ENCODE peak calls at places on chromosomes 3 and 15, in ten cellular contexts. I is progenitor cell of endocrine pancreas, A is mesothelial cell of epicardium, U is lower leg skin, G is GM23338, B is fibroblast of lung, C is sigmoid colon, W is cardiac fibroblast, K is neural crest cell, S is nephron progenitor cell. H is an unnamed sample.

GRCh38 chr3:55169608-55170010 is 241.8 kb upstream of the LRTM1 start:
- DNase-seq in A (no peak), G (no peak), B (peak; percentile 99), I (no peak), U (no peak), C (no peak), S (no peak), K (no peak), W (peak; percentile 92), H (no peak)

GRCh38 chr3:17985658-17986392 is 243.4 kb upstream of the TBC1D5 start:
- DNase-seq in K (no peak), A (no peak), S (no peak), W (no peak), U (no peak), I (no peak), C (no peak), B (no peak), G (no peak), H (no peak)

GRCh38 chr3:53242642-53243041 is 13.2 kb downstream of the TKT start:
- DNase-seq in U (no peak), I (no peak), A (no peak), K (no peak), G (no peak), C (no peak), S (no peak), B (peak; percentile 32), W (peak; percentile 29), H (no peak)

GRCh38 chr3:54999159-54999558 is 71.3 kb upstream of the LRTM1 start:
- DNase-seq in K (peak; percentile 12), U (no peak), G (peak; percentile 92), A (no peak), W (peak; percentile 88), S (no peak), B (peak; percentile 60), C (no peak), I (no peak), H (peak; percentile 35)

GRCh38 chr15:26631894-26632293 is 141.0 kb downstream of the GABRB3 start:
- DNase-seq in U (no peak), W (no peak), C (no peak), I (no peak), G (peak; percentile 32), K (no peak), S (no peak), B (no peak), A (no peak), H (no peak)

GRCh38 chr15:72844067-72844466 is 60.5 kb upstream of the ADPGK start:
- DNase-seq in G (no peak), K (no peak), U (no peak), W (no peak), S (no peak), C (no peak), B (no peak), I (no peak), A (no peak), H (no peak)

GRCh38 chr15:98599911-98600685 is 48.2 kb upstream of the IGF1R start:
- DNase-seq in K (no peak), A (no peak), B (peak; percentile 81), W (peak; percentile 84), S (no peak), I (no peak), U (no peak), G (peak; percentile 70), C (no peak), H (no peak)

GRCh38 chr3:108153451-108153981 is 62.7 kb upstream of the CD47 start:
- DNase-seq in K (peak; percentile 7), I (no peak), B (peak; percentile 79), A (no peak), W (peak; percentile 70), C (no peak), G (peak; percentile 88), U (no peak), S (no peak), H (peak; percentile 40)

GRCh38 chr3:50173685-50174516 is 17.5 kb upstream of the GNAT1 start:
- DNase-seq in C (no peak), U (no peak), B (no peak), S (no peak), G (peak; percentile 65), W (no peak), A (no peak), K (no peak), I (no peak), H (no peak)

GRCh38 chr15:66454143-66454542 is 43.4 kb downstream of the SNAPC5 start:
- DNase-seq in U (no peak), W (peak; percentile 20), B (peak; percentile 16), G (no peak), I (no peak), K (no peak), S (no peak), C (no peak), A (no peak), H (no peak)

GRCh38 chr15:74132681-74133070 is 2.3 kb downstream of the ISLR2 start:
- DNase-seq in I (no peak), K (no peak), A (no peak), G (peak; percentile 58), W (no peak), U (no peak), C (no peak), B (peak; percentile 55), S (peak; percentile 16), H (no peak)

GRCh38 chr15:74131618-74132191 is 1.3 kb downstream of the ISLR2 start:
- DNase-seq in W (no peak), S (no peak), C (no peak), I (no peak), K (no peak), U (no peak), G (peak; percentile 39), B (no peak), A (no peak), H (no peak)

GRCh38 chr15:74134387-74135027 is 4.1 kb downstream of the ISLR2 start:
- DNase-seq in C (peak; percentile 73), U (no peak), I (no peak), K (peak; percentile 62), S (peak; percentile 73), A (no peak), B (peak; percentile 50), G (peak; percentile 86), W (no peak), H (peak; percentile 83)

GRCh38 chr15:74133703-74134386 is 3.5 kb downstream of the ISLR2 start:
- DNase-seq in W (no peak), I (no peak), A (no peak), B (no peak), U (no peak), G (peak; percentile 74), C (no peak), S (no peak), K (no peak), H (no peak)

DNA sequence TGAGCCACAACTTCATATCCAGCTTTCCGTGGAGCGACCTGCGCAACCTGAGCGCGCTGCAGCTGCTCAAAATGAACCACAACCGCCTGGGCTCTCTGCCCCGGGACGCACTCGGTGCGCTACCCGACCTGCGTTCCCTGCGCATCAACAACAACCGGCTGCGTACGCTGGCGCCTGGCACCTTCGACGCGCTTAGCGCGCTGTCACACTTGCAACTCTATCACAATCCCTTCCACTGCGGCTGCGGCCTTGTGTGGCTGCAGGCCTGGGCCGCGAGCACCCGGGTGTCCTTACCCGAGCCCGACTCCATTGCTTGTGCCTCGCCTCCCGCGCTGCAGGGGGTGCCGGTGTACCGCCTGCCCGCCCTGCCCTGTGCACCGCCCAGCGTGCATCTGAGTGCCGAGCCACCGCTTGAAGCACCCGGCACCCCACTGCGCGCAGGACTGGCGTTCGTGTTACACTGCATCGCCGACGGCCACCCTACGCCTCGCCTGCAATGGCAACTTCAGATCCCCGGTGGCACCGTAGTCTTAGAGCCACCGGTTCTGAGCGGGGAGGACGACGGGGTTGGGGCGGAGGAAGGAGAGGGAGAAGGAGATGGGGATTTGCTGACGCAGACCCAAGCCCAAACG is 2.8 kb downstream of the ISLR2 start:
- DNase-seq in S (peak; percentile 23), U (no peak), G (peak; percentile 69), W (no peak), B (no peak), A (no peak), I (no peak), K (no peak), C (no peak), H (no peak)
- TF ChIP-seq CTCF in S (no peak), U (no peak), G (peak; percentile 27), W (no peak), B (no peak), A (no peak), I (no peak), K (no peak), C (no peak), H (no peak)

GRCh38 chr3:33144433-33144832 is 30.6 kb downstream of the CRTAP start:
- DNase-seq in C (no peak), U (peak; percentile 61), I (no peak), A (no peak), W (no peak), S (peak; percentile 14), G (peak; percentile 85), K (no peak), B (no peak), H (peak; percentile 14)
- TF ChIP-seq CTCF in C (no peak), U (no peak), I (peak; percentile 25), A (no peak), W (peak; percentile 40), S (no peak), G (peak; percentile 91), K (peak; percentile 33), B (peak; percentile 30), H (peak; percentile 64)

GRCh38 chr3:183447206-183448001 is 19.0 kb upstream of the MCF2L2 start:
- DNase-seq in A (peak; percentile 75), U (peak; percentile 92), K (peak; percentile 95), C (peak; percentile 92), S (peak; percentile 92), B (peak; percentile 76), W (peak; percentile 82), I (peak; percentile 87), G (peak; percentile 98), H (peak; percentile 90)
- TF ChIP-seq CTCF in A (no peak), U (no peak), K (peak; percentile 27), C (no peak), S (no peak), B (no peak), W (no peak), I (no peak), G (peak; percentile 12), H (no peak)

GRCh38 chr3:47020311-47020710 is 40.8 kb downstream of the NBEAL2 start:
- DNase-seq in S (no peak), G (no peak), I (no peak), B (no peak), W (no peak), A (no peak), U (no peak), C (no peak), K (no peak), H (no peak)

GRCh38 chr3:47028667-47029066 is 49.2 kb downstream of the NBEAL2 start:
- DNase-seq in W (no peak), U (no peak), G (no peak), I (no peak), S (no peak), A (no peak), B (no peak), C (no peak), K (no peak), H (no peak)

GRCh38 chr3:47022540-47023161 is 43.2 kb downstream of the NBEAL2 start:
- DNase-seq in S (no peak), A (no peak), C (peak; percentile 66), W (no peak), B (peak; percentile 47), I (no peak), U (no peak), K (no peak), G (no peak), H (no peak)

GRCh38 chr3:47028146-47028545 is 48.7 kb downstream of the NBEAL2 start:
- DNase-seq in G (no peak), I (no peak), W (no peak), K (no peak), S (no peak), U (no peak), A (no peak), B (no peak), C (no peak), H (no peak)

GRCh38 chr3:47024932-47025331 is 45.5 kb downstream of the NBEAL2 start:
- DNase-seq in G (no peak), U (no peak), A (no peak), B (peak; percentile 29), K (no peak), C (no peak), I (no peak), S (no peak), W (peak; percentile 30), H (no peak)
- TF ChIP-seq CTCF in G (peak; percentile 24), U (no peak), A (no peak), B (no peak), K (no peak), C (no peak), I (no peak), S (no peak), W (no peak), H (no peak)

H was measured in endothelial cell.